ENCODE peak calls at places on chromosomes 7 and 10, in seven cellular contexts. B is fibroblast of villous mesenchyme, G is neuronal stem cell, L is A549, Q is fibroblast of lung, Y is NB4, V is skeletal muscle cell. E is an unnamed sample.

GRCh38 chr7:106166651-106167342 is 54.7 kb upstream of the SYPL1 start:
- DNase-seq in B (peak; percentile 87), G (peak; percentile 62), L (peak; percentile 68), Q (peak; percentile 73), Y (peak; percentile 79), V (peak; percentile 41), E (peak; percentile 66)

GRCh38 chr7:54349259-54349658 is 192.9 kb upstream of the VSTM2A start:
- DNase-seq in B (no peak), G (no peak), L (no peak), Q (peak; percentile 9), Y (no peak), V (peak; percentile 92), E (no peak)

GRCh38 chr10:48461623-48462481 is 143.0 kb downstream of the ARHGAP22 start:
- DNase-seq in B (no peak), G (no peak), L (no peak), Q (no peak), Y (no peak), V (no peak), E (no peak)

GRCh38 chr10:20897146-20897834 is at the start of gene NEBL:
- DNase-seq in B (peak; percentile 35), G (no peak), L (no peak), Q (peak; percentile 18), Y (no peak), V (no peak), E (no peak)

GRCh38 chr10:86043236-86043635 is 323.4 kb downstream of the GRID1 start:
- DNase-seq in B (no peak), G (no peak), L (no peak), Q (no peak), Y (no peak), V (no peak), E (no peak)

GRCh38 chr7:151137076-151137611 is 30.4 kb downstream of the GBX1 start:
- DNase-seq in B (no peak), G (no peak), L (no peak), Q (no peak), Y (no peak), V (no peak), E (no peak)

GRCh38 chr10:58516118-58516517 is 3.4 kb downstream of the BICC1 start:
- DNase-seq in B (no peak), G (no peak), L (no peak), Q (peak; percentile 70), Y (no peak), V (no peak), E (no peak)

GRCh38 chr7:14690075-14690474 is 212.5 kb downstream of the DGKB start:
- DNase-seq in B (no peak), G (no peak), L (no peak), Q (no peak), Y (peak; percentile 29), V (no peak), E (peak; percentile 6)

GRCh38 chr10:95793401-95794045 is 37.6 kb downstream of the ENTPD1 start:
- DNase-seq in B (no peak), G (no peak), L (no peak), Q (no peak), Y (peak; percentile 74), V (no peak), E (no peak)

GRCh38 chr10:44201011-44201410 is 183.9 kb downstream of the CXCL12 start:
- DNase-seq in B (no peak), G (no peak), L (no peak), Q (no peak), Y (no peak), V (no peak), E (no peak)

GRCh38 chr7:130734525-130735272 is 692 bp upstream of the KLF14 start:
- DNase-seq in B (peak; percentile 25), G (no peak), L (no peak), Q (no peak), Y (peak; percentile 48), V (no peak), E (peak; percentile 7)

DNA sequence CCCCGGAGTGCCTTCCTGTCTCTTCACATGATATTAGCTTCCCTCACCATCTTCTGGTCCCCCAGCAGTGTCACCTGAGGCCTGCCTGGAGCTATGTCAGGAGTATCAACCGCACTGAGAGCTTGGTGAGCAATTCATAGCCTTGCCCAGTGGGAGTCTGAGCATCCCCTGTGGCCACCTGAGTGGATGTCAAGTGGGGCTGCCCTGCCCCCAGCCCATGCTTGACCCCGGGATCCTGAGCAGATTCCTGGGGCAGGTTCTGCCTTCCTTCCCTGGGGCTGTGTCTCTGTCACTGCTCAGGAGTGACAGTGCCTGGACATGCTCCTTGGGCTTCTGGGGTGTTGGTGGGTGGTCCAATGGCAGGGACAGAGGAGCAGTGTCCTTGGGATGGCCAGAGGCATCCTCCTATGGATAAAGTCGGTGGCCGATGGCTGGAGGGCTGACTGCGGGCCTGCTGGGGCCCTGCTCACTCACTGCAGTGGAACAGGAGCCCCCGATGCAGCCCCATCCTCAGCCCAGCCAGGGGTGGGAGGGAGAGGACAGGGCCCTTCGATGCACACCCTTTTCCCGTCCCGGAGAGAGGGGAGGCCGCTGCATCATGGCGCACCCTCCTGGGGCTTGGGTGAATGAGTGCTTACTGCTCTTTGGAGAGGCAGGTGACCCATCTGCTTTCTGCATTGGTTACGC is 95.7 kb downstream of the BMS1 start:
- DNase-seq in B (no peak), G (no peak), L (no peak), Q (no peak), Y (no peak), V (no peak), E (no peak)
- H3K4me3 ChIP-seq in B (no peak overlapping the region), G (no peak overlapping the region), L (no peak overlapping the region), Q (no peak overlapping the region), Y (no peak overlapping the region), V (no peak overlapping the region), E (no peak overlapping the region)

GRCh38 chr10:29634764-29635625 is at the start of gene SVIL:
- DNase-seq in B (peak; percentile 87), G (no peak), L (no peak), Q (peak; percentile 81), Y (peak; percentile 50), V (peak; percentile 84), E (peak; percentile 17)

GRCh38 chr10:29637537-29637936 is 2.8 kb upstream of the SVIL start:
- DNase-seq in B (no peak), G (no peak), L (no peak), Q (no peak), Y (no peak), V (no peak), E (no peak)

GRCh38 chr10:29636178-29636577 is 1.4 kb upstream of the SVIL start:
- DNase-seq in B (peak; percentile 82), G (no peak), L (no peak), Q (peak; percentile 87), Y (peak; percentile 41), V (no peak), E (no peak)

GRCh38 chr10:29634105-29634504 is 666 bp downstream of the SVIL start:
- DNase-seq in B (no peak), G (no peak), L (no peak), Q (no peak), Y (no peak), V (no peak), E (no peak)

GRCh38 chr10:29635711-29636144 is 957 bp upstream of the SVIL start:
- DNase-seq in B (peak; percentile 63), G (no peak), L (no peak), Q (peak; percentile 60), Y (peak; percentile 61), V (no peak), E (peak; percentile 15)
- H3K4me3 ChIP-seq in B (no peak overlapping the region), G (no peak overlapping the region), L (no peak overlapping the region), Q (no peak overlapping the region), Y (no peak overlapping the region), V (no peak overlapping the region), E (no peak overlapping the region)

GRCh38 chr7:21943436-21943835 is 2.3 kb downstream of the CDCA7L start:
- DNase-seq in B (no peak), G (no peak), L (no peak), Q (no peak), Y (no peak), V (no peak), E (no peak)
- H3K4me3 ChIP-seq in B (no peak overlapping the region), G (no peak overlapping the region), L (no peak overlapping the region), Q (no peak overlapping the region), Y (peak overlapping the region; percentile 93), V (no peak overlapping the region), E (no peak overlapping the region)

GRCh38 chr10:73593110-73593509 is 2.0 kb upstream of the USP54 start:
- DNase-seq in B (no peak), G (no peak), L (no peak), Q (no peak), Y (no peak), V (no peak), E (no peak)

GRCh38 chr10:73591935-73592699 is 975 bp upstream of the USP54 start:
- DNase-seq in B (peak; percentile 62), G (peak; percentile 31), L (peak; percentile 74), Q (peak; percentile 60), Y (peak; percentile 61), V (no peak), E (peak; percentile 95)

GRCh38 chr10:73591578-73591902 is 398 bp upstream of the USP54 start:
- DNase-seq in B (no peak), G (peak; percentile 49), L (no peak), Q (no peak), Y (no peak), V (no peak), E (no peak)

GRCh38 chr10:73589538-73590126 is 1.5 kb downstream of the USP54 start:
- DNase-seq in B (no peak), G (no peak), L (no peak), Q (peak; percentile 15), Y (no peak), V (no peak), E (peak; percentile 43)

DNA sequence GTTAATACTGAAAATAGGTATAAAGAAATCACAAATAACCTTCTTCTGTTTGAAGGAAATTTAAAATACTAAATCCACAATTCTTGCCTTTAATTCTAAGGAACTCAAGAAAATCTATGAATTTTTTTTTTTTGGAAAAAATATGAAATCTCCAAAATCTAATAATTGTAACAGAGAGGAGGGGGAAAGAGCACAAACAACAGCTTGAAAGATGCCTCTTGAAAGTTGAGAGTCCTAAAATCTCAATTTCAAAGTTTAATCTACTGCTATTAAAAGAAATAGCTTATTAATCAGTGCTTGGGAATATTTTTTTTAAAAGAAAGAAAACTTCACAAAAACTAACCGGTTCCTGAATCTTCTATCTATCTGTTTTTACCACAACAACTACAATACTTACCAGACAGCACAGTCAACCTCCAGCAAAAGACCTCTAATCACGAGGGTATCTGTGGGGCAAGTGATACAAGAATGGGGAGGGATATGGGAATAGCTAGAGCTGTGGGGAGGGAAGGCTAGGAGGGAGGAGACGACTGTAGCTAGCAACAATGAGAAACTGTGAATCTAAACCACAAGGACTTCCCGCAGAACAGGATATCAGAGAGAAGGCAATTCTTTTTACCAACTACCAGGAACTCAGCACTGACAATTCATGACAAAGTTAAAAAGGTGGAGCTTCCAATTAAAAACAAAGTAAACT is at the start of gene USP54:
- DNase-seq in B (peak; percentile 61), G (peak; percentile 48), L (no peak), Q (peak; percentile 89), Y (peak; percentile 48), V (no peak), E (peak; percentile 65)
- H3K4me3 ChIP-seq in B (peak within 1 kb of the TSS; percentile 21), G (peak within 1 kb of the TSS; percentile 21), L (peak within 1 kb of the TSS; percentile 11), Q (no peak within 1 kb of the TSS), Y (no peak within 1 kb of the TSS), V (no peak within 1 kb of the TSS), E (no peak within 1 kb of the TSS)

GRCh38 chr10:131751827-131752775 is 148.7 kb upstream of the PPP2R2D start:
- DNase-seq in B (no peak), G (no peak), L (no peak), Q (no peak), Y (no peak), V (no peak), E (no peak)
- H3K4me3 ChIP-seq in B (no peak overlapping the region), G (no peak overlapping the region), L (no peak overlapping the region), Q (no peak overlapping the region), Y (no peak overlapping the region), V (no peak overlapping the region), E (no peak overlapping the region)

GRCh38 chr7:116776610-116777289 is 85.6 kb upstream of the CAPZA2 start:
- DNase-seq in B (peak; percentile 26), G (no peak), L (peak; percentile 75), Q (peak; percentile 95), Y (no peak), V (no peak), E (peak; percentile 93)
- H3K4me3 ChIP-seq in B (no peak overlapping the region), G (no peak overlapping the region), L (peak overlapping the region; percentile 9), Q (no peak overlapping the region), Y (no peak overlapping the region), V (no peak overlapping the region), E (no peak overlapping the region)